ENCODE peak calls at places on chromosomes 7 and 10, in six cellular contexts. N is prostate gland; P is AG04450; M is cardiac fibroblast; W is CD8-positive, alpha-beta T cell; D is esophagus squamous epithelium. Z is an unnamed sample.
A peak's percentile ranks its signal among the peaks of the same experiment; 100 is the strongest.

GRCh38 chr7:71824356-71824755 is 587.8 kb downstream of the CALN1 start:
- DNase-seq in P (no peak), D (no peak), N (no peak), M (no peak), W (no peak), Z (no peak)

GRCh38 chr10:22821501-22821900 is 106.4 kb upstream of the ARMC3 start:
- DNase-seq in D (no peak), P (no peak), W (no peak), N (no peak), M (peak; percentile 52), Z (no peak)

GRCh38 chr7:33903770-33904679 is 1.3 kb upstream of the BMPER start:
- DNase-seq in P (no peak), D (no peak), W (no peak), M (peak; percentile 80), N (no peak), Z (no peak)

GRCh38 chr7:29900745-29901144 is 88.9 kb downstream of the SCRN1 start:
- DNase-seq in M (no peak), P (no peak), N (no peak), W (no peak), D (no peak), Z (no peak)

GRCh38 chr7:101315336-101315735 is 6.3 kb downstream of the IFT22 start:
- DNase-seq in D (no peak), P (no peak), W (peak; percentile 56), M (peak; percentile 69), N (peak; percentile 22), Z (no peak)

GRCh38 chr7:117597755-117598154 is 117.9 kb downstream of the CFTR start:
- DNase-seq in M (no peak), W (no peak), D (no peak), N (no peak), P (no peak), Z (no peak)

GRCh38 chr7:151025924-151026671 is 1.8 kb upstream of the ATG9B start:
- DNase-seq in N (no peak), W (no peak), P (no peak), M (no peak), D (no peak), Z (no peak)

GRCh38 chr10:86364551-86365345 is 1.8 kb downstream of the GRID1 start:
- DNase-seq in W (no peak), M (no peak), D (no peak), N (no peak), P (no peak), Z (no peak)

GRCh38 chr10:36469585-36469984 is 655.8 kb upstream of the ANKRD30A start:
- DNase-seq in M (no peak), D (no peak), N (no peak), P (peak; percentile 52), W (no peak), Z (no peak)

GRCh38 chr10:11522821-11523245 is 88.6 kb downstream of the USP6NL start:
- DNase-seq in W (no peak), N (no peak), P (no peak), D (no peak), M (peak; percentile 45), Z (no peak)

GRCh38 chr10:11521860-11522259 is 89.6 kb downstream of the USP6NL start:
- DNase-seq in W (no peak), D (no peak), N (no peak), M (peak; percentile 74), P (no peak), Z (no peak)

GRCh38 chr10:11517150-11517549 is 94.3 kb downstream of the USP6NL start:
- DNase-seq in W (no peak), D (no peak), N (no peak), M (no peak), P (no peak), Z (no peak)

GRCh38 chr10:11516419-11516721 is 95.1 kb downstream of the USP6NL start:
- DNase-seq in M (no peak), W (no peak), D (no peak), P (no peak), N (no peak), Z (no peak)

DNA sequence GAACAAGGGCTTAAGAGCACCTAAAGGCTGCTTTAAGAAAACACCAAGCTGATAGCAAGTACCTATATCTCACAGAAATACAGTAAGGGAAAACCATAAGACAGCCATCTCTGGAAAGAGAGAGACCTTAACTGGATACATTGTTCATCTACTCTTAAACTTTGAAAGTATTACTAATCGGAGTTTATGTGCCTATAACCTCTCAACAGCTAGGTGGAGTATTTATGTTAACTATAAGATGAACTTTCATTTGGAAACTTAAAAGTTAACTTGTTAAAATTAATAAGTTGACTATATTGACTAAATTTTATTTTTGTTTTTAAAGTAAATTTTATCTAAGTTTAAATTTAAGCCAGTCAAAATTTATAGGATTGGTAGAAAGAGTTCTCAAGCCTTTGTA is 90.6 kb downstream of the USP6NL start:
- DNase-seq in D (no peak), M (no peak), N (no peak), W (no peak), P (no peak), Z (no peak)
- TF ChIP-seq CTCF in D (no peak), M (no peak), N (no peak), W (no peak), P (no peak), Z (no peak)

GRCh38 chr10:78438907-78439809 is 405.5 kb downstream of the RPS24 start:
- DNase-seq in M (no peak), W (no peak), D (no peak), P (no peak), N (no peak), Z (no peak)
- TF ChIP-seq CTCF in M (no peak), W (no peak), D (no peak), P (no peak), N (no peak), Z (no peak)

GRCh38 chr10:54131833-54132232 is 669.2 kb downstream of the PCDH15 start:
- DNase-seq in P (no peak), D (no peak), M (no peak), N (no peak), W (no peak), Z (no peak)

GRCh38 chr10:54137396-54137795 is 663.6 kb downstream of the PCDH15 start:
- DNase-seq in P (no peak), N (no peak), D (no peak), M (no peak), W (no peak), Z (no peak)

GRCh38 chr10:54130394-54130793 is 670.6 kb downstream of the PCDH15 start:
- DNase-seq in P (no peak), W (no peak), D (no peak), M (no peak), N (no peak), Z (no peak)

DNA sequence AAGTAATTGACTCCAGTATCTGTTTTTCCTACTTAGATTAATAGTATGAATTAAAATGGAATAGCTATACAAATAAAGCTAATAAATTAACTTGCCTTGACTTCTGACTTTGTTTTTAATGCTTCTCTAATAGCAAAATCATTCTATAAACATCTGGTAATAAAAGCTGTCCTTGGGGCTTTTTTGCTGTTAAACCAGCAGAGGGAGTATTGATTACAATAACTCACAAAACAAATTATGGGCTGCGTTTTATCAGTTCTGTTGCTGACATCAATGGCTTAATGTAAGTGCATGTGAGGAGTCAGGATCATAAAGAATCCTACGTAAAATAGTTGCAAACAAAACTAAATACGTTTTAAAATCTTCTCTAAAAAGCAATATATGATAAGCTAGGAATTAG is 667.8 kb downstream of the PCDH15 start:
- DNase-seq in M (no peak), D (no peak), W (no peak), N (no peak), P (no peak), Z (no peak)
- TF ChIP-seq CTCF in M (no peak), D (no peak), W (no peak), N (peak; percentile 6), P (no peak), Z (peak; percentile 54)

GRCh38 chr10:46020344-46020656 is 10.1 kb downstream of the NCOA4 start:
- DNase-seq in M (no peak), D (no peak), P (no peak), N (no peak), W (no peak), Z (no peak)

GRCh38 chr10:46020871-46021553 is 9.4 kb downstream of the NCOA4 start:
- DNase-seq in M (peak; percentile 79), P (peak; percentile 51), N (no peak), W (no peak), D (no peak), Z (no peak)

GRCh38 chr10:46026106-46026505 is 4.3 kb downstream of the NCOA4 start:
- DNase-seq in N (no peak), P (no peak), W (no peak), D (no peak), M (peak; percentile 56), Z (no peak)

GRCh38 chr10:46024948-46025347 is 5.5 kb downstream of the NCOA4 start:
- DNase-seq in D (no peak), M (no peak), P (no peak), N (no peak), W (no peak), Z (no peak)

GRCh38 chr10:46022978-46023702 is 7.3 kb downstream of the NCOA4 start:
- DNase-seq in N (peak; percentile 85), D (peak; percentile 40), W (peak; percentile 82), M (peak; percentile 90), P (peak; percentile 61), Z (peak; percentile 85)
- TF ChIP-seq CTCF in N (no peak), D (no peak), W (no peak), M (peak; percentile 36), P (no peak), Z (peak; percentile 32)

GRCh38 chr10:24723788-24724380 is at the start of gene ARHGAP21:
- DNase-seq in M (peak; percentile 88), P (no peak), N (peak; percentile 59), D (no peak), W (peak; percentile 37), Z (no peak)
- TF ChIP-seq CTCF in M (no peak), P (no peak), N (no peak), D (no peak), W (no peak), Z (peak; percentile 4)

Z was measured in epithelial cell of proximal tubule.